ENCODE peak calls at places on chromosomes 4 and X, in six cellular contexts. R, I, K, C, S and D are unnamed samples.

GRCh38 chr4:79455216-79455615 is 47.2 kb upstream of the GK2 start:
- DNase-seq in K (no peak), C (no peak), I (no peak), R (no peak), S (no peak), D (no peak)

GRCh38 chrX:153722704-153723350 is 1.4 kb downstream of the BCAP31 start:
- DNase-seq in K (no peak), C (no peak), R (no peak), S (no peak), I (no peak), D (no peak)

GRCh38 chrX:154412468-154412867 is 1.1 kb downstream of the TAFAZZIN start:
- DNase-seq in I (no peak), R (peak), S (no peak), K (no peak), C (no peak), D (peak)

GRCh38 chrX:48071064-48071985 is at the start of gene ZNF630:
- DNase-seq in S (peak), K (peak), R (peak), I (peak), C (peak), D (no peak)

GRCh38 chr4:100778431-100778830 is 260.6 kb upstream of the EMCN start:
- DNase-seq in C (no peak), I (no peak), K (no peak), S (no peak), R (no peak), D (no peak)

GRCh38 chr4:47122592-47123291 is 91.4 kb downstream of the GABRB1 start:
- DNase-seq in R (peak), C (peak), S (peak), K (peak), I (peak), D (peak)

GRCh38 chrX:154827194-154827593 is 7.3 kb downstream of the SMIM9 start:
- DNase-seq in C (no peak), R (no peak), K (no peak), S (no peak), I (no peak), D (no peak)

GRCh38 chr4:610411-611261 is 14.7 kb upstream of the PDE6B start:
- DNase-seq in I (no peak), R (no peak), C (peak), S (peak), K (no peak), D (no peak)

GRCh38 chrX:136457303-136457917 is 30.3 kb upstream of the BRS3 start:
- DNase-seq in C (no peak), K (no peak), S (peak), I (no peak), R (no peak), D (no peak)

GRCh38 chr4:173529505-173530325 is at the start of gene HAND2:
- DNase-seq in K (no peak), R (no peak), C (no peak), I (peak), S (no peak), D (no peak)

GRCh38 chr4:181647396-181648107 is 595.6 kb upstream of the TENM3 start:
- DNase-seq in I (peak), K (no peak), S (no peak), C (peak), R (no peak), D (no peak)

GRCh38 chr4:187017156-187017555 is 293.5 kb upstream of the FAT1 start:
- DNase-seq in I (peak), K (no peak), S (no peak), R (no peak), C (no peak), D (no peak)

GRCh38 chr4:181301735-181302380 is 941.3 kb upstream of the TENM3 start:
- DNase-seq in C (peak), R (peak), I (peak), S (peak), K (peak), D (peak)

GRCh38 chr4:168521736-168522135 is 24.9 kb downstream of the PALLD start:
- DNase-seq in I (no peak), S (no peak), R (no peak), C (no peak), K (no peak), D (no peak)

GRCh38 chr4:110068248-110068647 is 130.2 kb downstream of the ELOVL6 start:
- DNase-seq in C (no peak), K (no peak), R (no peak), S (no peak), I (no peak), D (no peak)

GRCh38 chr4:89598602-89599001 is 238.4 kb downstream of the SNCA start:
- DNase-seq in K (no peak), I (no peak), S (peak), R (peak), C (peak), D (no peak)